ENCODE peak calls at places on chromosomes 7 and 10, in six cellular contexts. H, W, J, X, G and Y are unnamed samples.
A peak's percentile ranks its signal among the peaks of the same experiment; 100 is the strongest.

GRCh38 chr7:138865843-138866242 is 67.8 kb upstream of the ATP6V0A4 start:
- DNase-seq in X (no peak), W (peak; percentile 33), G (no peak), J (no peak), H (no peak), Y (no peak)

GRCh38 chr7:135847242-135847641 is 98.6 kb upstream of the FAM180A start:
- DNase-seq in J (no peak), X (no peak), G (no peak), H (no peak), W (no peak), Y (no peak)

GRCh38 chr10:102208311-102209035 is 17.6 kb upstream of the ELOVL3 start:
- DNase-seq in X (no peak), W (no peak), H (no peak), G (no peak), J (no peak), Y (no peak)

GRCh38 chr10:43816351-43817321 is 168.0 kb upstream of the ZNF32 start:
- DNase-seq in G (peak; percentile 63), X (peak; percentile 47), H (no peak), W (peak; percentile 50), J (no peak), Y (no peak)

GRCh38 chr7:40697653-40698052 is 562.8 kb downstream of the SUGCT start:
- DNase-seq in H (no peak), G (no peak), W (no peak), X (no peak), J (no peak), Y (no peak)

GRCh38 chr10:48885376-48885775 is 54.3 kb downstream of the LRRC18 start:
- DNase-seq in J (peak; percentile 43), G (no peak), H (peak; percentile 45), W (peak; percentile 64), X (no peak), Y (no peak)

GRCh38 chr7:135204271-135204872 is 7.0 kb downstream of the WDR91 start:
- DNase-seq in G (no peak), X (peak; percentile 44), H (peak; percentile 61), W (no peak), J (no peak), Y (peak; percentile 67)

GRCh38 chr7:36601596-36601995 is 122.7 kb downstream of the AOAH start:
- DNase-seq in W (no peak), G (no peak), X (no peak), H (no peak), J (no peak), Y (no peak)

GRCh38 chr7:114026486-114027089 is 107.8 kb upstream of the PPP1R3A start:
- DNase-seq in G (no peak), H (no peak), J (peak; percentile 82), X (peak; percentile 24), W (peak; percentile 82), Y (no peak)

GRCh38 chr7:16759840-16760239 is 6.3 kb downstream of the TSPAN13 start:
- DNase-seq in J (no peak), G (no peak), X (no peak), H (no peak), W (no peak), Y (no peak)

GRCh38 chr10:4234661-4235060 is 449.7 kb upstream of the KLF6 start:
- DNase-seq in J (no peak), G (no peak), W (no peak), H (no peak), X (no peak), Y (no peak)

GRCh38 chr10:98415710-98416077 is 712 bp upstream of the PYROXD2 start:
- DNase-seq in G (no peak), J (peak; percentile 21), H (no peak), W (no peak), X (no peak), Y (no peak)

GRCh38 chr7:149053885-149054284 is 25.6 kb upstream of the PDIA4 start:
- DNase-seq in W (no peak), X (no peak), G (no peak), J (no peak), H (no peak), Y (no peak)

GRCh38 chr10:71060636-71061426 is 151.5 kb upstream of the UNC5B start:
- DNase-seq in G (no peak), J (peak; percentile 29), X (no peak), W (no peak), H (no peak), Y (no peak)

GRCh38 chr10:91022390-91022789 is 101.5 kb upstream of the ANKRD1 start:
- DNase-seq in H (no peak), G (no peak), J (no peak), W (no peak), X (no peak), Y (no peak)

GRCh38 chr7:92769844-92770243 is 66.5 kb downstream of the CDK6 start:
- DNase-seq in J (no peak), X (no peak), W (no peak), H (no peak), G (no peak), Y (no peak)

GRCh38 chr10:88728107-88728763 is 22.2 kb downstream of the LIPK start:
- DNase-seq in W (no peak), G (no peak), J (peak; percentile 81), X (no peak), H (no peak), Y (peak; percentile 47)

GRCh38 chr10:96360331-96360730 is 1.5 kb upstream of the OPALIN start:
- DNase-seq in J (no peak), W (no peak), G (no peak), H (no peak), X (no peak), Y (no peak)

GRCh38 chr7:67553378-67553777 is 556.7 kb downstream of the TYW1 start:
- DNase-seq in J (no peak), H (no peak), X (no peak), W (no peak), G (no peak), Y (no peak)

GRCh38 chr10:71531485-71532446 is 135.0 kb downstream of the CDH23 start:
- DNase-seq in W (no peak), G (no peak), J (peak; percentile 49), H (no peak), X (no peak), Y (no peak)

GRCh38 chr10:6400331-6400730 is 179.7 kb downstream of the PRKCQ start:
- DNase-seq in J (no peak), H (no peak), W (no peak), X (no peak), G (no peak), Y (peak; percentile 70)

GRCh38 chr10:114511875-114512274 is 107.6 kb upstream of the AFAP1L2 start:
- DNase-seq in G (no peak), J (no peak), H (no peak), X (no peak), W (peak; percentile 25), Y (no peak)

GRCh38 chr10:28818645-28819036 is 141.3 kb downstream of the BAMBI start:
- DNase-seq in G (no peak), H (no peak), W (peak; percentile 20), X (no peak), J (no peak), Y (no peak)

GRCh38 chr7:130959743-130960207 is 225.8 kb upstream of the KLF14 start:
- DNase-seq in W (peak; percentile 35), G (no peak), H (no peak), X (no peak), J (no peak), Y (no peak)
- H3K27ac ChIP-seq in W (peak overlapping the region; percentile 89), G (no peak overlapping the region), H (no peak overlapping the region), X (peak overlapping the region; percentile 98), J (no peak overlapping the region), Y (no peak overlapping the region)

DNA sequence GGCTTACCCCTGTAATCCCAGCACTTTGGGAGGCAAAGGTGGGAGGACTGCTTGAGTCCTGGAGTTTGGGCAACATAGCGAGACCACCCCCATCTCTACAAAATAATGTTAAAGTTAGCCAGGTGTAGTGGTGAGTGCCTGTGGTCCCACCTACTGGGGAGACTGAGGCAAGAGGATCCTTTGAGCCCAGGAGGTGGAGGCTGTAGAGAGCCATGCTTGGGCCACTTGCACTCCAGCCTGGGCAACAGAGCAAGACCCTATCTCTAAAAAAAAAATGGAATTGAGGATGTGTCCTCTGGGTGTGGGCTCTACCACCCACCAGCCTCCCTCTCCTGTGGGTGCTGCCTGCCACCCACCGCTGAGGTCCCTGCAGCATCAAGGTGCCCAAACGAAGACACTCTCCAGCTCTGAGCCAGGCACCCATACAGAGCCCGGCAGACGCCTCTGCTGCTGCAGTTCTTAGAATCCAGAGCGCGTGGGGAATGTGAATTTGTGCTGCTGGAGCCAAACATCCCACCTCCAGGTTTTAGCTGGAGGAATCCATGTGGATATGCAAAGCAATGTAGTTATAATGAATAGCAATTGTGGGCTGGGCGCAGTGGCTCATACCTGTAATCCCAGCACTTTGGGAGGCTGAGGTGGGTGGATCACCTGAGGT is 176.0 kb upstream of the TNRC18 start:
- DNase-seq in G (no peak), J (no peak), H (no peak), X (no peak), W (no peak), Y (no peak)
- H3K27ac ChIP-seq in G (no peak overlapping the region), J (no peak overlapping the region), H (no peak overlapping the region), X (no peak overlapping the region), W (no peak overlapping the region), Y (no peak overlapping the region)

GRCh38 chr7:2362385-2363088 is 7.9 kb downstream of the EIF3B start:
- DNase-seq in G (no peak), W (no peak), H (no peak), X (no peak), J (no peak), Y (no peak)

GRCh38 chr7:2359610-2360009 is 5.0 kb downstream of the EIF3B start:
- DNase-seq in G (no peak), W (no peak), X (no peak), H (no peak), J (no peak), Y (no peak)

GRCh38 chr7:2360791-2361190 is 6.2 kb downstream of the EIF3B start:
- DNase-seq in G (no peak), W (no peak), X (no peak), H (no peak), J (no peak), Y (no peak)

GRCh38 chr7:2357165-2357564 is 2.5 kb downstream of the EIF3B start:
- DNase-seq in J (no peak), H (no peak), W (peak; percentile 22), G (no peak), X (no peak), Y (no peak)

GRCh38 chr7:2358968-2359527 is 4.4 kb downstream of the EIF3B start:
- DNase-seq in X (no peak), W (no peak), G (no peak), H (no peak), J (no peak), Y (no peak)
- H3K27ac ChIP-seq in X (no peak overlapping the region), W (no peak overlapping the region), G (no peak overlapping the region), H (no peak overlapping the region), J (no peak overlapping the region), Y (no peak overlapping the region)

DNA sequence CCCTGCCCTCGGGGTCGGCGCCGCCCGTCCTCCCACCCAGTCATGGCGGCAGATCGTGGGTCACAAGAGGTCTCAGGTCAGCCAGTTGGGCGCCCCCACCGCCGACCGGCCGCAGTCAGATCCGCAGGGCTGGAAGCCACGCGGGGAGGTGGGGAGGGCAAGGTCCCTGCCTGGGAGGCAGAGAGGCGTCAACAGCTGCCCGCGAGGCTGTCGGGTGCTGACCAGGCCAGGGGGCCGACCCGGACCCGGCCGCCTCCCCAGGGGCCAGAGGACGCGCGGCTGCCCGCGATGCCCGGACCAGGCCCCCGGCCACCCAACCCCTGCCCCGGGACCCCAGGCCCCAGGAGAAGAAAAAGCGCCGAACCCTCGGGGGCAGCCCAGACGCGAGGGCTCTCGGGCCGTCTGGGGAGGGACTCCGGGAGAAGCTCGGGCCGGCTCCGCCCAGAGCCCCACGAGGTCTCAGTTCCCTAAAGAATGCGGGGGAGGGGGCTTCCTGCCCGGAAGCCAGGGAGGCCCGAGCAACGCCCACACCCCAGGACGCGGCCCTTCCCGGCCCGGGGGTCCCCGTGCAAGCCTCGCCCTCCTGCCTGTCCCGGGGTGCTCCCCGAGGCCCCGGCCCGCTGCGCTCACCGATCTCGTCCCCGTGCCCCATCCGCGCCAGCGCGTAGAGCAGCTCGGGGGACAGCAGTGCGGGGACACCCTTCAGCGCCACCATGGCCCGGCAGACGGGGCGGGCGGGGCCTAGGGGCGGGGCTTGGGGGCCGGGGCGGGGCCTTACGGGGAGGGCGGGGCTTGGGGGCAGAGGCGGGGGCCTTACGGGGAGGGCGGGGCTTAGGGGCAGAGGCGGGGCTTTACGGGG is at the start of gene FUOM:
- DNase-seq in W (peak; percentile 37), J (peak; percentile 90), G (peak; percentile 39), H (peak; percentile 71), X (no peak), Y (peak; percentile 77)
- H3K27ac ChIP-seq in W (no peak within 1 kb of the TSS), J (no peak within 1 kb of the TSS), G (peak within 1 kb of the TSS; percentile 74), H (peak within 1 kb of the TSS; percentile 64), X (no peak within 1 kb of the TSS), Y (no peak within 1 kb of the TSS)